ENCODE peak calls at places on chromosomes 2 and 18, in five cellular contexts. One of them, this sample, is unnamed.

GRCh38 chr2:48175254-48175653 is 269.0 kb upstream of the FBXO11 start:
- DNase-seq in IMR-90: peak; percentile 70
- DNase-seq in HepG2: peak; percentile 26
- DNase-seq in GM12878: no peak
- DNase-seq in K562: no peak
- DNase-seq in this sample: peak; percentile 10

GRCh38 chr2:72661985-72662384 is 163.8 kb downstream of the EXOC6B start:
- DNase-seq in HepG2: no peak
- DNase-seq in GM12878: no peak
- DNase-seq in IMR-90: no peak
- DNase-seq in K562: no peak
- DNase-seq in this sample: no peak

GRCh38 chr2:162821176-162821575 is 17.4 kb downstream of the KCNH7 start:
- DNase-seq in IMR-90: no peak
- DNase-seq in K562: no peak
- DNase-seq in GM12878: no peak
- DNase-seq in HepG2: no peak
- DNase-seq in this sample: peak; percentile 5

GRCh38 chr2:163419000-163419575 is 316.7 kb downstream of the FIGN start:
- DNase-seq in GM12878: no peak
- DNase-seq in K562: no peak
- DNase-seq in IMR-90: no peak
- DNase-seq in HepG2: no peak
- DNase-seq in this sample: no peak

GRCh38 chr2:96552284-96553175 is 16.0 kb downstream of the ARID5A start:
- DNase-seq in GM12878: no peak
- DNase-seq in K562: no peak
- DNase-seq in HepG2: no peak
- DNase-seq in IMR-90: no peak
- DNase-seq in this sample: no peak

GRCh38 chr2:218129756-218130155 is 3.9 kb downstream of the CXCR2 start:
- DNase-seq in GM12878: no peak
- DNase-seq in HepG2: no peak
- DNase-seq in IMR-90: peak; percentile 23
- DNase-seq in K562: no peak
- DNase-seq in this sample: no peak

GRCh38 chr18:77052656-77053309 is 79.8 kb downstream of the MBP start:
- DNase-seq in K562: no peak
- DNase-seq in IMR-90: no peak
- DNase-seq in GM12878: no peak
- DNase-seq in HepG2: no peak
- DNase-seq in this sample: no peak

GRCh38 chr2:70145851-70146739 is 44.7 kb downstream of the C2orf42 start:
- DNase-seq in IMR-90: no peak
- DNase-seq in GM12878: no peak
- DNase-seq in K562: no peak
- DNase-seq in HepG2: no peak
- DNase-seq in this sample: no peak

GRCh38 chr2:55616509-55617159 is 788 bp downstream of the PPP4R3B start:
- DNase-seq in GM12878: no peak
- DNase-seq in HepG2: peak; percentile 65
- DNase-seq in IMR-90: peak; percentile 68
- DNase-seq in K562: peak; percentile 30
- DNase-seq in this sample: peak; percentile 62

GRCh38 chr2:7744827-7745226 is 827.6 kb downstream of the RNF144A start:
- DNase-seq in GM12878: no peak
- DNase-seq in IMR-90: peak; percentile 10
- DNase-seq in K562: no peak
- DNase-seq in HepG2: no peak
- DNase-seq in this sample: no peak

GRCh38 chr2:48900321-48901014 is 144.9 kb upstream of the LHCGR start:
- DNase-seq in IMR-90: no peak
- DNase-seq in HepG2: no peak
- DNase-seq in GM12878: no peak
- DNase-seq in K562: no peak
- DNase-seq in this sample: no peak

GRCh38 chr18:51447943-51448342 is 250.5 kb upstream of the MEX3C start:
- DNase-seq in IMR-90: no peak
- DNase-seq in HepG2: no peak
- DNase-seq in GM12878: no peak
- DNase-seq in K562: no peak
- DNase-seq in this sample: no peak

GRCh38 chr2:197145471-197146056 is 165.0 kb downstream of the ANKRD44 start:
- DNase-seq in IMR-90: no peak
- DNase-seq in HepG2: no peak
- DNase-seq in GM12878: peak; percentile 89
- DNase-seq in K562: no peak
- DNase-seq in this sample: no peak

GRCh38 chr2:36613801-36614200 is 15.8 kb upstream of the FEZ2 start:
- DNase-seq in K562: no peak
- DNase-seq in IMR-90: no peak
- DNase-seq in GM12878: no peak
- DNase-seq in HepG2: no peak
- DNase-seq in this sample: no peak

GRCh38 chr18:75314117-75314516 is 103.5 kb downstream of the TSHZ1 start:
- DNase-seq in IMR-90: no peak
- DNase-seq in GM12878: no peak
- DNase-seq in HepG2: no peak
- DNase-seq in K562: no peak
- DNase-seq in this sample: no peak

GRCh38 chr2:88159955-88160415 is 10.2 kb upstream of the THNSL2 start:
- DNase-seq in GM12878: peak; percentile 4
- DNase-seq in IMR-90: peak; percentile 67
- DNase-seq in K562: peak; percentile 60
- DNase-seq in HepG2: peak; percentile 82
- DNase-seq in this sample: peak; percentile 58

GRCh38 chr2:231037202-231037730 is at the start of gene C2orf72:
- DNase-seq in HepG2: no peak
- DNase-seq in GM12878: no peak
- DNase-seq in K562: peak; percentile 63
- DNase-seq in IMR-90: no peak
- DNase-seq in this sample: peak; percentile 47

GRCh38 chr2:102336502-102336945 is 19.1 kb upstream of the IL18R1 start:
- DNase-seq in GM12878: no peak
- DNase-seq in IMR-90: peak; percentile 32
- DNase-seq in HepG2: no peak
- DNase-seq in K562: no peak
- DNase-seq in this sample: peak; percentile 16

GRCh38 chr2:226791056-226791486 is 8.5 kb downstream of the IRS1 start:
- DNase-seq in HepG2: no peak
- DNase-seq in IMR-90: peak; percentile 71
- DNase-seq in K562: no peak
- DNase-seq in GM12878: peak; percentile 30
- DNase-seq in this sample: no peak

GRCh38 chr2:190320696-190321095 is 1.1 kb upstream of the HIBCH start:
- DNase-seq in HepG2: no peak
- DNase-seq in GM12878: no peak
- DNase-seq in K562: no peak
- DNase-seq in IMR-90: no peak
- DNase-seq in this sample: no peak

GRCh38 chr2:162085090-162085891 is 11.3 kb upstream of the DPP4 start:
- DNase-seq in GM12878: no peak
- DNase-seq in IMR-90: peak; percentile 92
- DNase-seq in HepG2: peak; percentile 85
- DNase-seq in K562: no peak
- DNase-seq in this sample: no peak

GRCh38 chr2:19140463-19141208 is 217.8 kb downstream of the OSR1 start:
- DNase-seq in GM12878: no peak
- DNase-seq in K562: no peak
- DNase-seq in HepG2: peak; percentile 99
- DNase-seq in IMR-90: peak; percentile 95
- DNase-seq in this sample: peak; percentile 98

GRCh38 chr18:50661013-50661412 is 101.1 kb downstream of the MAPK4 start:
- DNase-seq in HepG2: no peak
- DNase-seq in IMR-90: no peak
- DNase-seq in GM12878: no peak
- DNase-seq in K562: no peak
- DNase-seq in this sample: no peak

GRCh38 chr2:218284106-218284811 is 8.0 kb downstream of the TMBIM1 start:
- DNase-seq in HepG2: no peak
- DNase-seq in GM12878: no peak
- DNase-seq in IMR-90: peak; percentile 80
- DNase-seq in K562: peak; percentile 39
- DNase-seq in this sample: no peak

GRCh38 chr18:70363861-70364260 is 75.0 kb downstream of the SOCS6 start:
- DNase-seq in K562: no peak
- DNase-seq in GM12878: no peak
- DNase-seq in IMR-90: peak; percentile 72
- DNase-seq in HepG2: peak; percentile 48
- DNase-seq in this sample: no peak

GRCh38 chr2:173553589-173553988 is 198.9 kb downstream of the CDCA7 start:
- DNase-seq in IMR-90: peak; percentile 19
- DNase-seq in GM12878: no peak
- DNase-seq in K562: no peak
- DNase-seq in HepG2: no peak
- DNase-seq in this sample: peak; percentile 42

GRCh38 chr18:79496978-79497637 is 101.4 kb downstream of the NFATC1 start:
- DNase-seq in IMR-90: peak; percentile 57
- DNase-seq in HepG2: no peak
- DNase-seq in GM12878: no peak
- DNase-seq in K562: no peak
- DNase-seq in this sample: no peak

GRCh38 chr2:24586955-24587354 is 95.9 kb downstream of the NCOA1 start:
- DNase-seq in K562: no peak
- DNase-seq in GM12878: peak; percentile 66
- DNase-seq in IMR-90: no peak
- DNase-seq in HepG2: no peak
- DNase-seq in this sample: no peak

GRCh38 chr18:42310956-42311355 is 355.9 kb downstream of the PIK3C3 start:
- DNase-seq in IMR-90: no peak
- DNase-seq in HepG2: no peak
- DNase-seq in K562: no peak
- DNase-seq in GM12878: no peak
- DNase-seq in this sample: no peak

GRCh38 chr2:50148632-50149031 is 883.3 kb downstream of the NRXN1 start:
- DNase-seq in HepG2: no peak
- DNase-seq in GM12878: no peak
- DNase-seq in K562: no peak
- DNase-seq in IMR-90: no peak
- DNase-seq in this sample: no peak

GRCh38 chr18:61738042-61738441 is 154.8 kb downstream of the RNF152 start:
- DNase-seq in HepG2: no peak
- DNase-seq in IMR-90: no peak
- DNase-seq in K562: no peak
- DNase-seq in GM12878: no peak
- DNase-seq in this sample: no peak

GRCh38 chr18:61743775-61744531 is 148.9 kb downstream of the RNF152 start:
- DNase-seq in GM12878: no peak
- DNase-seq in HepG2: no peak
- DNase-seq in IMR-90: peak; percentile 46
- DNase-seq in K562: no peak
- DNase-seq in this sample: no peak

GRCh38 chr18:61738488-61738887 is 154.3 kb downstream of the RNF152 start:
- DNase-seq in HepG2: no peak
- DNase-seq in K562: no peak
- DNase-seq in GM12878: no peak
- DNase-seq in IMR-90: peak; percentile 40
- DNase-seq in this sample: no peak

GRCh38 chr18:61741881-61742280 is 150.9 kb downstream of the RNF152 start:
- DNase-seq in IMR-90: no peak
- DNase-seq in HepG2: no peak
- DNase-seq in K562: no peak
- DNase-seq in GM12878: no peak
- DNase-seq in this sample: no peak

GRCh38 chr18:61742555-61743429 is 150.0 kb downstream of the RNF152 start:
- DNase-seq in IMR-90: no peak
- DNase-seq in GM12878: no peak
- DNase-seq in HepG2: no peak
- DNase-seq in K562: no peak
- DNase-seq in this sample: no peak
- TF ChIP-seq RFX5 in IMR-90: no peak
- TF ChIP-seq RFX5 in GM12878: no peak
- TF ChIP-seq RFX5 in HepG2: no peak
- TF ChIP-seq RFX5 in K562: no peak
- TF ChIP-seq RFX5 in this sample: no peak

GRCh38 chr2:53964987-53965687 is 5.7 kb downstream of the PSME4 start:
- DNase-seq in HepG2: no peak
- DNase-seq in IMR-90: no peak
- DNase-seq in K562: no peak
- DNase-seq in GM12878: no peak
- DNase-seq in this sample: peak; percentile 20

GRCh38 chr2:53970095-53970897 is 497 bp downstream of the PSME4 start:
- DNase-seq in HepG2: peak; percentile 44
- DNase-seq in IMR-90: peak; percentile 37
- DNase-seq in K562: peak; percentile 89
- DNase-seq in GM12878: no peak
- DNase-seq in this sample: peak; percentile 35

GRCh38 chr2:53970898-53971681 is at the start of gene PSME4:
- DNase-seq in GM12878: no peak
- DNase-seq in IMR-90: peak; percentile 84
- DNase-seq in K562: peak; percentile 91
- DNase-seq in HepG2: peak; percentile 87
- DNase-seq in this sample: peak; percentile 92

GRCh38 chr2:53964237-53964952 is 6.4 kb downstream of the PSME4 start:
- DNase-seq in HepG2: no peak
- DNase-seq in K562: no peak
- DNase-seq in GM12878: no peak
- DNase-seq in IMR-90: no peak
- DNase-seq in this sample: no peak

GRCh38 chr2:53969285-53970094 is 1.3 kb downstream of the PSME4 start:
- DNase-seq in K562: peak; percentile 26
- DNase-seq in HepG2: peak; percentile 95
- DNase-seq in GM12878: no peak
- DNase-seq in IMR-90: peak; percentile 80
- DNase-seq in this sample: peak; percentile 74
- TF ChIP-seq RFX5 in K562: no peak
- TF ChIP-seq RFX5 in HepG2: no peak
- TF ChIP-seq RFX5 in GM12878: no peak
- TF ChIP-seq RFX5 in IMR-90: no peak
- TF ChIP-seq RFX5 in this sample: no peak

GRCh38 chr18:56221195-56222065 is 417.0 kb downstream of the TXNL1 start:
- DNase-seq in IMR-90: no peak
- DNase-seq in HepG2: no peak
- DNase-seq in GM12878: no peak
- DNase-seq in K562: no peak
- DNase-seq in this sample: no peak
- TF ChIP-seq RFX5 in IMR-90: no peak
- TF ChIP-seq RFX5 in HepG2: no peak
- TF ChIP-seq RFX5 in GM12878: no peak
- TF ChIP-seq RFX5 in K562: no peak
- TF ChIP-seq RFX5 in this sample: no peak

DNA sequence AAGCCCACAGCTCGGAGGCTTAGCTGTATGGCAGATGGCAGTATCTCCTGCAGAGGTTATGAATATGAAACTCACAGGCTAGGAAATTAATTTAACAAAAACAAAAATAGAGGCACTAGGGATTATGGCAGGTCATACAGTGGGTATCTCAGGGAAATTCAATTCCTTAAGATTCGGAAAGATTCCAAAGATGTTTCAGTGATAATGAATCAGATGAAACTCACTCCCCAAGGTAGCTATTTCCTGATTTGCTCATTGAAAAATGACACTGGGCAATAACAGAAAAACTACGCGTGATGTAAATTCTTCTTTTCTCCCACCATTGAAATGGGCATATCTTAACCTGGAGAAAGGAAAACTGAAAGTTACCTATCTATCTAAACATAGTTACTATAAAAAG is 414.1 kb downstream of the STK39 start:
- DNase-seq in IMR-90: no peak
- DNase-seq in HepG2: no peak
- DNase-seq in GM12878: no peak
- DNase-seq in K562: no peak
- DNase-seq in this sample: no peak
- TF ChIP-seq RFX5 in IMR-90: no peak
- TF ChIP-seq RFX5 in HepG2: no peak
- TF ChIP-seq RFX5 in GM12878: no peak
- TF ChIP-seq RFX5 in K562: no peak
- TF ChIP-seq RFX5 in this sample: no peak